ENCODE peak calls at places on chromosomes 7 and 10, in nine cellular contexts. S is neural crest cell, Q is CD14-positive monocyte, J is fibroblast of pulmonary artery, I is body of pancreas, U is fibroblast of lung, L is H1, O is astrocyte of the cerebellum, V is Peyer's patch. K is an unnamed sample.

GRCh38 chr7:5636914-5637313 is 144.5 kb downstream of the RNF216 start:
- DNase-seq in S (no peak), Q (no peak), J (peak), I (peak), U (peak), L (no peak), O (peak), V (no peak), K (no peak)

GRCh38 chr7:44231088-44231487 is 30.3 kb downstream of the YKT6 start:
- DNase-seq in S (no peak), Q (no peak), J (no peak), I (no peak), U (no peak), L (no peak), O (no peak), V (no peak), K (no peak)

GRCh38 chr7:47352394-47352968 is 229.4 kb downstream of the TNS3 start:
- DNase-seq in S (no peak), Q (no peak), J (no peak), I (peak), U (no peak), L (no peak), O (no peak), V (peak), K (no peak)

GRCh38 chr10:58531084-58531695 is 18.5 kb downstream of the BICC1 start:
- DNase-seq in S (peak), Q (peak), J (peak), I (peak), U (peak), L (no peak), O (peak), V (no peak), K (no peak)

GRCh38 chr7:139873593-139874374 is 44.7 kb downstream of the TBXAS1 start:
- DNase-seq in S (no peak), Q (no peak), J (no peak), I (no peak), U (no peak), L (no peak), O (no peak), V (no peak), K (no peak)

GRCh38 chr7:147089608-147090007 is 973.0 kb downstream of the CNTNAP2 start:
- DNase-seq in S (no peak), Q (no peak), J (no peak), I (no peak), U (no peak), L (no peak), O (no peak), V (no peak), K (no peak)

GRCh38 chr7:19069842-19070241 is 47.6 kb downstream of the TWIST1 start:
- DNase-seq in S (no peak), Q (no peak), J (peak), I (no peak), U (peak), L (no peak), O (no peak), V (no peak), K (no peak)

GRCh38 chr7:45241339-45242109 is 83.9 kb downstream of the RAMP3 start:
- DNase-seq in S (no peak), Q (no peak), J (no peak), I (no peak), U (no peak), L (no peak), O (no peak), V (no peak), K (no peak)

GRCh38 chr10:75208177-75208576 is 2.4 kb upstream of the VDAC2 start:
- DNase-seq in S (no peak), Q (no peak), J (peak), I (no peak), U (peak), L (no peak), O (no peak), V (no peak), K (no peak)

GRCh38 chr10:79044846-79045245 is 23.9 kb upstream of the ZMIZ1 start:
- DNase-seq in S (no peak), Q (no peak), J (no peak), I (no peak), U (no peak), L (no peak), O (no peak), V (peak), K (no peak)

GRCh38 chr10:16967000-16967865 is 150.0 kb upstream of the RSU1 start:
- DNase-seq in S (no peak), Q (no peak), J (peak), I (no peak), U (peak), L (no peak), O (peak), V (no peak), K (no peak)

GRCh38 chr10:125231813-125232475 is 71.6 kb upstream of the CTBP2 start:
- DNase-seq in S (no peak), Q (no peak), J (no peak), I (no peak), U (no peak), L (no peak), O (no peak), V (no peak), K (no peak)

GRCh38 chr10:17113346-17113745 is 16.3 kb downstream of the CUBN start:
- DNase-seq in S (no peak), Q (no peak), J (no peak), I (no peak), U (no peak), L (no peak), O (no peak), V (no peak), K (no peak)

GRCh38 chr7:42262907-42263466 is 26.0 kb upstream of the GLI3 start:
- DNase-seq in S (peak), Q (no peak), J (peak), I (peak), U (peak), L (no peak), O (peak), V (no peak), K (no peak)

GRCh38 chr10:18094793-18095192 is 45.4 kb upstream of the CACNB2 start:
- DNase-seq in S (no peak), Q (no peak), J (no peak), I (no peak), U (no peak), L (no peak), O (no peak), V (no peak), K (no peak)

GRCh38 chr10:118542205-118542604 is 53.2 kb downstream of the PRLHR start:
- DNase-seq in S (no peak), Q (no peak), J (no peak), I (no peak), U (no peak), L (no peak), O (no peak), V (no peak), K (no peak)

GRCh38 chr7:55553087-55553345 is 19.3 kb downstream of the VOPP1 start:
- DNase-seq in S (no peak), Q (no peak), J (no peak), I (no peak), U (no peak), L (no peak), O (no peak), V (no peak), K (no peak)

GRCh38 chr7:11985376-11985775 is 153.4 kb upstream of the THSD7A start:
- DNase-seq in S (no peak), Q (no peak), J (no peak), I (no peak), U (peak), L (no peak), O (no peak), V (no peak), K (no peak)

GRCh38 chr7:135335628-135336139 is 102.0 kb downstream of the STRA8 start:
- DNase-seq in S (peak), Q (no peak), J (peak), I (peak), U (peak), L (peak), O (peak), V (peak), K (no peak)

GRCh38 chr10:68153473-68154210 is 44.4 kb downstream of the MYPN start:
- DNase-seq in S (no peak), Q (peak), J (peak), I (peak), U (peak), L (peak), O (peak), V (no peak), K (no peak)

GRCh38 chr7:5554287-5554785 is 130.7 kb upstream of the TNRC18 start:
- DNase-seq in S (no peak), Q (no peak), J (no peak), I (peak), U (no peak), L (no peak), O (no peak), V (no peak), K (no peak)

GRCh38 chr7:122532406-122533269 is 166.3 kb downstream of the RNF133 start:
- DNase-seq in S (no peak), Q (no peak), J (peak), I (no peak), U (no peak), L (no peak), O (no peak), V (no peak), K (no peak)

GRCh38 chr7:78770422-78771410 is 682.8 kb downstream of the MAGI2 start:
- DNase-seq in S (no peak), Q (no peak), J (peak), I (no peak), U (peak), L (peak), O (no peak), V (no peak), K (no peak)

GRCh38 chr7:139203992-139204391 is 27.0 kb upstream of the UBN2 start:
- DNase-seq in S (no peak), Q (no peak), J (peak), I (no peak), U (no peak), L (no peak), O (no peak), V (no peak), K (no peak)

GRCh38 chr10:90133606-90134005 is 432.2 kb downstream of the KIF20B start:
- DNase-seq in S (no peak), Q (no peak), J (no peak), I (no peak), U (no peak), L (no peak), O (no peak), V (no peak), K (no peak)

GRCh38 chr7:105643384-105643783 is 62.1 kb upstream of the EFCAB10 start:
- DNase-seq in S (peak), Q (no peak), J (peak), I (no peak), U (peak), L (no peak), O (no peak), V (no peak), K (no peak)

GRCh38 chr7:146285418-146285817 is 168.8 kb downstream of the CNTNAP2 start:
- DNase-seq in S (no peak), Q (no peak), J (no peak), I (no peak), U (no peak), L (no peak), O (no peak), V (no peak), K (no peak)

GRCh38 chr10:102678842-102679289 is 34.6 kb downstream of the TRIM8 start:
- DNase-seq in S (peak), Q (peak), J (peak), I (peak), U (peak), L (no peak), O (no peak), V (peak), K (no peak)

GRCh38 chr7:13032524-13032923 is 345.1 kb downstream of the ARL4A start:
- DNase-seq in S (no peak), Q (no peak), J (no peak), I (no peak), U (no peak), L (no peak), O (no peak), V (no peak), K (no peak)

GRCh38 chr10:101959349-101959916 is 96.5 kb downstream of the ARMH3 start:
- DNase-seq in S (no peak), Q (no peak), J (no peak), I (no peak), U (no peak), L (no peak), O (no peak), V (no peak), K (no peak)

GRCh38 chr10:119292968-119293367 is 85.6 kb downstream of the GRK5 start:
- DNase-seq in S (no peak), Q (no peak), J (no peak), I (no peak), U (no peak), L (no peak), O (no peak), V (no peak), K (no peak)

GRCh38 chr10:58518775-58519174 is 6.1 kb downstream of the BICC1 start:
- DNase-seq in S (no peak), Q (no peak), J (no peak), I (peak), U (peak), L (no peak), O (no peak), V (no peak), K (no peak)

GRCh38 chr10:61750943-61751471 is 88.3 kb downstream of the CABCOCO1 start:
- DNase-seq in S (peak), Q (peak), J (peak), I (peak), U (peak), L (peak), O (no peak), V (peak), K (peak)

DNA sequence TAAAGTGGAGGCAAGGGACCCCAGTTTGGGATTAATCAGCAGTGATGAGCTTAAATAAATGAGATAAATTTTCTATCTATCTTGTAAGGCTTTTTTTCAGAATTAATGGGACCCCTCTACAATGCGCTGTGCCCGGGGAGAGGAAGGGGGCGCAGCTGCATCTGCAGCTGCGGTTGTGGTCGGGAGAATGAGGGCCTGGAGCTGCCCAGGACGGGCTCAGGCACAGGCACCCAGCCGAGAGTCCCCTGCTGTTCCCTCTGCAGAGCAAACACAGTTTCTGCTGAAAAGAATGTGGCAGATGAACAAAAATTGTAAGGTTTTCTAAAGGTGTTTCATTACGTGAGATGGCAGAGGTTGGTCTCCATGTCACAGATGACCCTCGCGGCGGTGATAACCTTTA is 456.1 kb downstream of the DNAJB6 start:
- DNase-seq in S (no peak), Q (no peak), J (no peak), I (no peak), U (no peak), L (no peak), O (no peak), V (no peak), K (no peak)
- TF ChIP-seq CTCF in S (no peak), Q (no peak), J (no peak), I (no peak), U (no peak), L (peak), O (no peak), V (no peak), K (no peak)

DNA sequence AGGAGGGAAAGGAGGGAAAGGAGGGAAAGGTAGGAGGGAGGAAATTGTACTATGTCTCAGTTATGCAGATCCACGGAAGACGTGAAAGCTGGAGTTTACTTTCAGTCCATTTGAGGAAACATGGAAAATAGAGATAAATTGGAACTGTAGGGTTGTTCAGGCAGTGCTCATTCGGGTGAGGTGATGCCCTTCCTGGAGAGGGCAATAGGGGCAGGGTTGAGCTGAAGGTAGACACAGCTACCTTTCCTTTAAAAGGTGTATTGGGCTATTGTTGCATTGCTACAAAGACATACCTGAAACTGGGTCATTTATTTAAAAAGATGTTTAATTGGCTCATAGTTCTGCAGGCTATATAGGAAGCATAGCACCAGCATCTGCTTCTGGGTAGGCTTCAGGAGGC is 116.9 kb upstream of the PLXDC2 start:
- DNase-seq in S (no peak), Q (no peak), J (no peak), I (no peak), U (no peak), L (no peak), O (no peak), V (no peak), K (no peak)
- TF ChIP-seq CTCF in S (no peak), Q (no peak), J (no peak), I (no peak), U (no peak), L (peak), O (no peak), V (no peak), K (no peak)

GRCh38 chr10:92550924-92551323 is 23.0 kb downstream of the IDE start:
- DNase-seq in S (no peak), Q (no peak), J (no peak), I (no peak), U (no peak), L (no peak), O (no peak), V (no peak), K (no peak)

GRCh38 chr10:92553959-92554358 is 19.9 kb downstream of the IDE start:
- DNase-seq in S (no peak), Q (no peak), J (no peak), I (no peak), U (no peak), L (no peak), O (no peak), V (no peak), K (no peak)

GRCh38 chr10:92547676-92548075 is 26.2 kb downstream of the IDE start:
- DNase-seq in S (no peak), Q (no peak), J (no peak), I (no peak), U (no peak), L (no peak), O (no peak), V (no peak), K (no peak)

DNA sequence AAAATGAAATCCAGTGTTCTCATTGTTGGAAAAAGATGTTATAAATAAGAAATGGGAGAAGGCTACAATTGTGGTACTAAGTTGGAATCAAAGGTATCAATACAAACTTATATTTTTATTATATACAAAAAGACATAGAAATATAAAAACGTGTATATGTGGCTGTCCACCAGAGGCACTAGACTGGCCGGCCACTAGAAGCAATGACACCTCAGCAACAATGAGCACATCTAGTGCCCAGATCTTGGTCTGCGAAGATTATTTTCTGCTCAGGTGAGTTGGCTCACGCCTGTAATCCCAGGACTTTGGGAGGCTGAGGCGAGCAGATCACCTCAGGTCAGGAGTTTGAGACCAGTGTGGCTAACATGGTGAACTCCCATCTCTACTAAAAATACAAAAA is 21.6 kb downstream of the IDE start:
- DNase-seq in S (no peak), Q (no peak), J (no peak), I (no peak), U (no peak), L (no peak), O (no peak), V (no peak), K (no peak)
- TF ChIP-seq CTCF in S (peak), Q (peak), J (peak), I (no peak), U (no peak), L (peak), O (peak), V (no peak), K (no peak)

DNA sequence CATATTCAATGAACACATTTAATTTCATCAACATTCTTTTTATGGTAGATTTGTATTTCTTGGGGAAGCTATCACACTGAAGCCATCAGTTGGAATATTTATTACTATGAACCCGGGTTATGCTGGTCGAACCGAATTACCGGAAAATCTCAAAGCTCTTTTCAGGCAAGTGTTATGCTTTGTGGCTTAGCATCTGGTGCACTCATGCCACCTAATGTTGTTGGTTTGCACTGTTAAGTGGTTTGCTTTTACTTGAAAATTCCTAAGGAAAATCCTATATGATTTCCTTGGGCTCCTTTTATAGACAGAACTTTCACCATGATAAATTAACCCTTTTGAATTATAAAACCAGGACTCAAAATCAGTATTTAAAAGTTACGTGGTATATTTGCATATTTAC is 147.9 kb downstream of the DNAH11 start:
- DNase-seq in S (no peak), Q (no peak), J (peak), I (no peak), U (no peak), L (no peak), O (no peak), V (no peak), K (no peak)
- TF ChIP-seq CTCF in S (no peak), Q (no peak), J (peak), I (no peak), U (no peak), L (no peak), O (peak), V (no peak), K (no peak)

DNA sequence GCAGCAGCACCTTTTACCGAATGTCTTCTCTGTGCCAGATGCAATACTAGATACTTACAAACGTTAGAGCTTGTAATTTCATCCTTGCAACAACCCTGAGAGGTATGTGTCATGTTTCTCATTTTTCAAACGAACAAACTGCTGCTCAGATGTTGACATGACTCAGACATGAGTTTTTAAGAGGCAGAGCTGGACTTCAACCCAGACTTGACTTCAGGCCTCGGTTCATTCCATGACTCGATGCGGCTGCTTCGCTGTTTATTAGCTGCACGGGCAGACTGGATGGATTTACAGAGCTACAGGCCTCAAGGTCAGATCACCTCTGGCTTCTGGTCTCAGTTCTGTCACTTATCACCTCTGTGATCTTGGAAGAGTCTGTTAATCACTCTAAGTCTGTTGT is 126.2 kb upstream of the CELF2 start:
- DNase-seq in S (no peak), Q (no peak), J (peak), I (no peak), U (peak), L (no peak), O (no peak), V (no peak), K (no peak)
- TF ChIP-seq CTCF in S (no peak), Q (no peak), J (no peak), I (no peak), U (no peak), L (no peak), O (no peak), V (no peak), K (no peak)

GRCh38 chr10:123269675-123270074 is 115.5 kb downstream of the BUB3 start:
- DNase-seq in S (no peak), Q (no peak), J (no peak), I (no peak), U (no peak), L (no peak), O (no peak), V (no peak), K (no peak)

GRCh38 chr10:123270806-123271205 is 116.6 kb downstream of the BUB3 start:
- DNase-seq in S (no peak), Q (no peak), J (no peak), I (no peak), U (no peak), L (no peak), O (no peak), V (no peak), K (no peak)

GRCh38 chr10:123270221-123270620 is 116.0 kb downstream of the BUB3 start:
- DNase-seq in S (no peak), Q (no peak), J (peak), I (no peak), U (peak), L (no peak), O (peak), V (no peak), K (no peak)

GRCh38 chr10:123274513-123275182 is 120.4 kb downstream of the BUB3 start:
- DNase-seq in S (no peak), Q (no peak), J (no peak), I (no peak), U (no peak), L (no peak), O (no peak), V (no peak), K (no peak)

GRCh38 chr10:123272171-123272570 is 118.0 kb downstream of the BUB3 start:
- DNase-seq in S (no peak), Q (no peak), J (no peak), I (no peak), U (no peak), L (no peak), O (no peak), V (no peak), K (no peak)
- TF ChIP-seq CTCF in S (no peak), Q (no peak), J (peak), I (no peak), U (no peak), L (no peak), O (peak), V (no peak), K (no peak)